ENCODE peak calls at places on chromosome 11, in four cellular contexts. H is IMR-90, T is K562, Q is GM12878. W is an unnamed sample.
A peak's percentile ranks its signal among the peaks of the same experiment; 100 is the strongest.

GRCh38 chr11:69977951-69978350 is 100.2 kb upstream of the ANO1 start:
- DNase-seq in Q (no peak), H (no peak), T (no peak), W (no peak)

GRCh38 chr11:8063319-8063718 is 17.7 kb upstream of the TUB start:
- DNase-seq in T (no peak), H (peak; percentile 72), Q (no peak), W (no peak)

GRCh38 chr11:118135051-118135795 is 17.4 kb downstream of the SCN4B start:
- DNase-seq in H (no peak), T (no peak), Q (no peak), W (no peak)

GRCh38 chr11:2777396-2777795 is 77.6 kb upstream of the KCNQ1OT1 start:
- DNase-seq in T (no peak), H (peak; percentile 34), Q (no peak), W (no peak)

GRCh38 chr11:102560555-102561011 is 30.0 kb upstream of the MMP7 start:
- DNase-seq in H (peak; percentile 52), Q (peak; percentile 84), T (no peak), W (no peak)

GRCh38 chr11:9562716-9563115 is 10.8 kb upstream of the WEE1 start:
- DNase-seq in T (no peak), H (no peak), Q (no peak), W (no peak)

GRCh38 chr11:119109843-119110242 is 2.7 kb downstream of the C2CD2L start:
- DNase-seq in H (no peak), Q (no peak), T (no peak), W (no peak)

GRCh38 chr11:16788141-16789060 is 50.0 kb downstream of the C11orf58 start:
- DNase-seq in T (peak; percentile 77), H (peak; percentile 71), Q (no peak), W (peak; percentile 81)

GRCh38 chr11:130315354-130315970 is 745 bp upstream of the ZBTB44 start:
- DNase-seq in T (no peak), Q (no peak), H (no peak), W (no peak)

GRCh38 chr11:83659466-83659865 is 373.3 kb upstream of the CCDC90B start:
- DNase-seq in Q (no peak), T (no peak), H (no peak), W (no peak)

GRCh38 chr11:102192349-102193066 is 82.3 kb downstream of the YAP1 start:
- DNase-seq in T (no peak), Q (no peak), H (no peak), W (no peak)

GRCh38 chr11:73564903-73565302 is 33.0 kb downstream of the FAM168A start:
- DNase-seq in T (no peak), Q (no peak), H (no peak), W (no peak)

GRCh38 chr11:119516060-119516459 is 93.1 kb upstream of the THY1 start:
- DNase-seq in Q (no peak), T (no peak), H (no peak), W (no peak)

GRCh38 chr11:104061851-104062521 is 25.5 kb downstream of the DDI1 start:
- DNase-seq in H (peak; percentile 5), T (no peak), Q (no peak), W (no peak)

GRCh38 chr11:27353593-27354358 is 9.2 kb downstream of the CCDC34 start:
- DNase-seq in Q (no peak), T (no peak), H (peak; percentile 80), W (no peak)

GRCh38 chr11:1942541-1943260 is 4.4 kb upstream of the MRPL23 start:
- DNase-seq in Q (no peak), H (no peak), T (no peak), W (no peak)

GRCh38 chr11:12117200-12117995 is 7.0 kb downstream of the MICAL2 start:
- DNase-seq in Q (no peak), T (no peak), H (peak; percentile 76), W (no peak)

GRCh38 chr11:96361778-96362177 is 18.8 kb upstream of the MAML2 start:
- DNase-seq in H (peak; percentile 45), T (peak; percentile 30), Q (no peak), W (no peak)

GRCh38 chr11:6584528-6584927 is 18.9 kb downstream of the RRP8 start:
- DNase-seq in H (no peak), T (no peak), Q (no peak), W (no peak)

GRCh38 chr11:61555978-61556377 is 24.9 kb downstream of the SYT7 start:
- DNase-seq in H (no peak), Q (no peak), T (no peak), W (no peak)

GRCh38 chr11:11467278-11467677 is 114.2 kb upstream of the CSNK2A3 start:
- DNase-seq in H (no peak), T (no peak), Q (no peak), W (no peak)

GRCh38 chr11:34343686-34344085 is 14.1 kb downstream of the ABTB2 start:
- DNase-seq in T (no peak), Q (no peak), H (no peak), W (no peak)

GRCh38 chr11:34341096-34341495 is 16.7 kb downstream of the ABTB2 start:
- DNase-seq in T (no peak), Q (no peak), H (no peak), W (no peak)

GRCh38 chr11:34343153-34343552 is 14.7 kb downstream of the ABTB2 start:
- DNase-seq in H (peak; percentile 81), T (no peak), Q (no peak), W (no peak)

GRCh38 chr11:34340653-34341052 is 17.2 kb downstream of the ABTB2 start:
- DNase-seq in H (no peak), T (no peak), Q (no peak), W (no peak)

GRCh38 chr11:34342008-34342533 is 15.7 kb downstream of the ABTB2 start:
- DNase-seq in Q (no peak), T (no peak), H (peak; percentile 38), W (no peak)
- H3K4me1 ChIP-seq in Q (peaks cover 3% of the 10 kb centered on the region), T (no peaks in the 10 kb centered on the region), H (peaks cover 25% of the 10 kb centered on the region), W (no peaks in the 10 kb centered on the region)

GRCh38 chr11:34358258-34358665 is 452 bp upstream of the ABTB2 start:
- DNase-seq in Q (no peak), T (peak; percentile 70), H (peak; percentile 24), W (peak; percentile 49)
- TF ChIP-seq FOS in Q (no peak), T (no peak), H (no peak), W (no peak)

GRCh38 chr11:94133752-94134151 is 5.1 kb downstream of the PANX1 start:
- DNase-seq in Q (no peak), T (no peak), H (no peak), W (no peak)
- H3K4me1 ChIP-seq in Q (peaks cover 11% of the 10 kb centered on the region), T (peaks cover 60% of the 10 kb centered on the region), H (peaks cover 31% of the 10 kb centered on the region), W (peaks cover 56% of the 10 kb centered on the region)

GRCh38 chr11:67255353-67255752 is 10.9 kb upstream of the GRK2 start:
- DNase-seq in Q (no peak), H (no peak), T (no peak), W (no peak)
- TF ChIP-seq FOS in Q (no peak), H (no peak), T (no peak), W (no peak)

GRCh38 chr11:128933481-128934178 is 9.0 kb downstream of the TP53AIP1 start:
- DNase-seq in H (no peak), T (no peak), Q (no peak), W (no peak)
- H3K4me1 ChIP-seq in H (peaks cover 3% of the 10 kb centered on the region), T (no peaks in the 10 kb centered on the region), Q (peaks cover 5% of the 10 kb centered on the region), W (no peaks in the 10 kb centered on the region)

GRCh38 chr11:110991621-110992355 is 253.7 kb upstream of the POU2AF2 start:
- DNase-seq in T (no peak), Q (no peak), H (no peak), W (no peak)
- TF ChIP-seq FOS in T (no peak), Q (no peak), H (no peak), W (no peak)